ENCODE peak calls at places on chromosomes 1 and 21, in five cellular contexts. One of them, this sample, is unnamed.

GRCh38 chr21:28959367-28960099 is 33.1 kb downstream of the LTN1 start:
- DNase-seq in lower lobe of right lung: no peak
- DNase-seq in small intestine: no peak
- DNase-seq in mammary epithelial cell: peak
- DNase-seq in PC-3: peak
- DNase-seq in this sample: no peak

GRCh38 chr1:209045326-209046057 is 538.0 kb upstream of the CAMK1G start:
- DNase-seq in lower lobe of right lung: no peak
- DNase-seq in small intestine: no peak
- DNase-seq in mammary epithelial cell: peak
- DNase-seq in PC-3: peak
- DNase-seq in this sample: no peak

GRCh38 chr1:73770109-73770905 is 427.7 kb downstream of the LRRIQ3 start:
- DNase-seq in lower lobe of right lung: no peak
- DNase-seq in small intestine: no peak
- DNase-seq in mammary epithelial cell: no peak
- DNase-seq in PC-3: no peak
- DNase-seq in this sample: no peak

GRCh38 chr1:210099921-210100320 is 132.7 kb upstream of the SERTAD4 start:
- DNase-seq in lower lobe of right lung: no peak
- DNase-seq in small intestine: no peak
- DNase-seq in mammary epithelial cell: no peak
- DNase-seq in PC-3: no peak
- DNase-seq in this sample: no peak

GRCh38 chr1:199857103-199857502 is 170.4 kb upstream of the NR5A2 start:
- DNase-seq in lower lobe of right lung: no peak
- DNase-seq in small intestine: no peak
- DNase-seq in mammary epithelial cell: no peak
- DNase-seq in PC-3: no peak
- DNase-seq in this sample: no peak

GRCh38 chr1:78383923-78384322 is 106.9 kb upstream of the PTGFR start:
- DNase-seq in lower lobe of right lung: no peak
- DNase-seq in small intestine: no peak
- DNase-seq in mammary epithelial cell: no peak
- DNase-seq in PC-3: no peak
- DNase-seq in this sample: no peak

GRCh38 chr1:105317976-105318375 is 1568.3 kb downstream of the AMY1C start:
- DNase-seq in lower lobe of right lung: no peak
- DNase-seq in small intestine: no peak
- DNase-seq in mammary epithelial cell: no peak
- DNase-seq in PC-3: no peak
- DNase-seq in this sample: no peak

GRCh38 chr1:99818063-99818699 is 32.0 kb upstream of the AGL start:
- DNase-seq in lower lobe of right lung: no peak
- DNase-seq in small intestine: no peak
- DNase-seq in mammary epithelial cell: no peak
- DNase-seq in PC-3: no peak
- DNase-seq in this sample: no peak

GRCh38 chr1:56551691-56552090 is 27.7 kb downstream of the PLPP3 start:
- DNase-seq in lower lobe of right lung: no peak
- DNase-seq in small intestine: no peak
- DNase-seq in mammary epithelial cell: no peak
- DNase-seq in PC-3: no peak
- DNase-seq in this sample: no peak

GRCh38 chr21:34592573-34592972 is 22.3 kb downstream of the RCAN1 start:
- DNase-seq in lower lobe of right lung: no peak
- DNase-seq in small intestine: no peak
- DNase-seq in mammary epithelial cell: no peak
- DNase-seq in PC-3: no peak
- DNase-seq in this sample: no peak

GRCh38 chr1:24536391-24536840 is 19.5 kb upstream of the NCMAP start:
- DNase-seq in lower lobe of right lung: no peak
- DNase-seq in small intestine: peak
- DNase-seq in mammary epithelial cell: no peak
- DNase-seq in PC-3: no peak
- DNase-seq in this sample: peak

GRCh38 chr1:153958961-153959260 is 499 bp upstream of the CRTC2 start:
- DNase-seq in lower lobe of right lung: no peak
- DNase-seq in small intestine: no peak
- DNase-seq in mammary epithelial cell: no peak
- DNase-seq in PC-3: no peak
- DNase-seq in this sample: no peak

GRCh38 chr1:65791860-65792670 is 630 bp upstream of the PDE4B start:
- DNase-seq in lower lobe of right lung: peak
- DNase-seq in small intestine: no peak
- DNase-seq in mammary epithelial cell: no peak
- DNase-seq in PC-3: no peak
- DNase-seq in this sample: no peak

GRCh38 chr1:84823991-84824390 is 69.0 kb downstream of the LPAR3 start:
- DNase-seq in lower lobe of right lung: no peak
- DNase-seq in small intestine: no peak
- DNase-seq in mammary epithelial cell: no peak
- DNase-seq in PC-3: no peak
- DNase-seq in this sample: no peak

GRCh38 chr1:66752671-66753371 is 562 bp downstream of the DYNLT5 start:
- DNase-seq in lower lobe of right lung: peak
- DNase-seq in small intestine: no peak
- DNase-seq in mammary epithelial cell: no peak
- DNase-seq in PC-3: no peak
- DNase-seq in this sample: no peak

GRCh38 chr1:28374297-28374696 is 4.8 kb downstream of the PHACTR4 start:
- DNase-seq in lower lobe of right lung: no peak
- DNase-seq in small intestine: no peak
- DNase-seq in mammary epithelial cell: peak
- DNase-seq in PC-3: no peak
- DNase-seq in this sample: no peak

GRCh38 chr1:31548899-31549806 is 27.2 kb upstream of the TINAGL1 start:
- DNase-seq in lower lobe of right lung: peak
- DNase-seq in small intestine: peak
- DNase-seq in mammary epithelial cell: peak
- DNase-seq in PC-3: peak
- DNase-seq in this sample: peak
- H3K4me3 ChIP-seq in lower lobe of right lung: peak
- H3K4me3 ChIP-seq in small intestine: no peak
- H3K4me3 ChIP-seq in mammary epithelial cell: peak
- H3K4me3 ChIP-seq in PC-3: peak
- H3K4me3 ChIP-seq in this sample: peak

DNA sequence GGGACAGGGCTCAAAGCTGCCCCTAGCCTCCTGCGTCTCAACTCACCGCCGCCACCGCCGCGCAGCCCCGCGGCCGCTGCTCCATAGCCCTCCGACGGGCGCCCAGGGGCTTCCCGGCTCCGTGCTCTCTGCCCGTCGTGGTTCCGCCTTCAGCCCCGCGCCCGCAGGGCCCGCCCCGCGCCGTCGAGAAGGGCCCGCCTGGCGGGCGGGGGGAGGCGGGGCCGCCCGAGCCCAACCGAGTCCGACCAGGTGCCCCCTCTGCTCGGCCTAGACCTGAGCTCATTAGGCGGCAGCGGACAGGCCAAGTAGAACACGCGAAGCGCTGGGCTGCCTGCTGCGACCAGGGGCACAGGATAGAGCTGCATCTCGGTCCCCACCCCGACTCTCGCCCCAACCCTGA is at the start of gene TNFRSF25:
- DNase-seq in lower lobe of right lung: no peak
- DNase-seq in small intestine: no peak
- DNase-seq in mammary epithelial cell: no peak
- DNase-seq in PC-3: no peak
- DNase-seq in this sample: peak
- H3K4me3 ChIP-seq in lower lobe of right lung: peak
- H3K4me3 ChIP-seq in small intestine: peak
- H3K4me3 ChIP-seq in mammary epithelial cell: no peak
- H3K4me3 ChIP-seq in PC-3: no peak
- H3K4me3 ChIP-seq in this sample: peak

DNA sequence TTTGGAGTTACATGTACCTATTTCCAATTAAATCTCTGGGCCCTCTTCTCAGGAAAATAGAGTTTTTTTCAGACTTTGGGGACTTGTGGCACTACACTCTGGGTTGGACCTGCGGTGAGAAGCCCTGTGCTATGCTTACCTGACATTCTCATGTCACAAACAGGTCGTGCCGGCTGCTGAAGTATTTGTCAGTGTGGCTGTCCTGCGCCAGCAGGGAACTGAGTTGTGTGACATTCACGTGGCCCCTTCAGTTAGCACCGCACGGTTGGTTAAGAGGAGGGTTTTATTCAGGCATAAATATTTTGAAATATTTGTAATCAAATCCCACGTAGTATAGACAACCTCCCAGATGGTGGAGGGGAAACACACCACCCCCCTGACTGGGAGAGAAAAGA is 6.3 kb upstream of the COL6A2 start:
- DNase-seq in lower lobe of right lung: no peak
- DNase-seq in small intestine: no peak
- DNase-seq in mammary epithelial cell: no peak
- DNase-seq in PC-3: no peak
- DNase-seq in this sample: no peak
- H3K4me3 ChIP-seq in lower lobe of right lung: no peak
- H3K4me3 ChIP-seq in small intestine: no peak
- H3K4me3 ChIP-seq in mammary epithelial cell: no peak
- H3K4me3 ChIP-seq in PC-3: no peak
- H3K4me3 ChIP-seq in this sample: no peak

DNA sequence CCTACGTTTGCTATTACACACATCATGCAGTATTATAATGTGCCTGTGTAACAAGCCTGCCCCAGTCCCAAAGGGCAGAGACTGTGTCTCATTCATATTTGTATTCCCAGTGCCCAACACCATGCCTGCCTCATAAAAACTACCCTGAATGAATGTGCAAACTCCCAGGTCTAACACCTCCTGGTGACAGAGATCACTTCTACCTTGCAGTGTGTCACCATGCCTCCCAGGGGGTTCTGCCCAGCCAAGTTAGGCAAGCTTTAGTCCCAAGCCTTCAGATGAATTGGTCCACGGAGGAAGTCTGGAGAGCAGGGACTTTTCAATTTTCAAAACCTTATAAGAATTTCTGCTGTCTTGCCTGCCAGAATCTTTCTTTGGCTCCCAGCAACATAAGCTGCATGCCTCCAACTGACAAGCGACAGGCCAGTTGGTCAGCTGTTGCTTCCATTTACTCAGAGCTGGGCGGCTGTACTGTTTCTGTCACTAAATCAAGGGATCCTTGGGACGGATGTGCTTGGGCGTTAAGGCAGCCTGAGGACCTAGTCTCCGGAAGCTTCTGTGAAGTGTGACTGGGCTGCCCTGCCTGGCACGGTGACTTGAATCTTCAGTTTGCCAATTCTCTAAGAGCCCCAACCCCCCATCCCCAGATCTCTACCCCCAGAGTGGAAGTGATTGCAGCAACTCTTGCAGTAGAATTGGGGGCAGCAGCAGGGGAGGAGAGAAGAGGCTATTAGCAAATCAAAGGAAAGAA is 1.2 kb downstream of the RXRG start:
- DNase-seq in lower lobe of right lung: peak
- DNase-seq in small intestine: no peak
- DNase-seq in mammary epithelial cell: no peak
- DNase-seq in PC-3: no peak
- DNase-seq in this sample: no peak
- H3K4me3 ChIP-seq in lower lobe of right lung: peak
- H3K4me3 ChIP-seq in small intestine: no peak
- H3K4me3 ChIP-seq in mammary epithelial cell: no peak
- H3K4me3 ChIP-seq in PC-3: no peak
- H3K4me3 ChIP-seq in this sample: no peak

DNA sequence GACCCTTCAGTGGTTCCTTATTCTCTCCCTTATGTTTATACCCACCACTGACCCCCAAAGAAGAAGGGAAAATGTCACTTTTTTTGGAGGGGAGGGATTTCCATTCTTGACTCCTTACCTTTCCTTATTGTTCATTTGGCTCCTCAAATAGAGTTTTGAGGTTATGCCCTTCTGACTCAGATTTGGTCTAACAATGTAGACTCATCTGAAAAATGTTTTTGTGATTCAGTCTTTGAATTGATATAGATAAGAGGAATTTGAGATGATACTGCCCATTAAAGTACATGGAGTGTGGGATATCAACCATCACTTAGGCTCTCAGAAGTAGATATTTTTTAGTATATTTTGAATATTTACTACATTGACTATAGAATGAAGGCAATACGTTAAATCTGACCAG is 16.1 kb downstream of the USP1 start:
- DNase-seq in lower lobe of right lung: no peak
- DNase-seq in small intestine: no peak
- DNase-seq in mammary epithelial cell: peak
- DNase-seq in PC-3: peak
- DNase-seq in this sample: no peak
- H3K4me3 ChIP-seq in lower lobe of right lung: no peak
- H3K4me3 ChIP-seq in small intestine: no peak
- H3K4me3 ChIP-seq in mammary epithelial cell: no peak
- H3K4me3 ChIP-seq in PC-3: no peak
- H3K4me3 ChIP-seq in this sample: no peak

GRCh38 chr21:36479415-36480402 is at the start of gene CLDN14:
- DNase-seq in lower lobe of right lung: no peak
- DNase-seq in small intestine: peak
- DNase-seq in mammary epithelial cell: no peak
- DNase-seq in PC-3: no peak
- DNase-seq in this sample: no peak
- H3K4me3 ChIP-seq in lower lobe of right lung: no peak
- H3K4me3 ChIP-seq in small intestine: no peak
- H3K4me3 ChIP-seq in mammary epithelial cell: no peak
- H3K4me3 ChIP-seq in PC-3: no peak
- H3K4me3 ChIP-seq in this sample: no peak